ENCODE peak calls at places on chromosomes 3 and 15, in six cellular contexts. One of them, this sample, is unnamed.

GRCh38 chr15:85826756-85827515 is 32.2 kb upstream of the KLHL25 start:
- DNase-seq in left cardiac atrium: no peak
- DNase-seq in activated T-cell treated with anti-CD3 and anti-CD28 coated beads for 48 hours: no peak
- DNase-seq in T-helper 2 cell treated with Interferon-gamma antibody and Interleukin-4, amounts not matched to agents 5 μg/mL and 100 μg/mL, for 36 hours: no peak
- DNase-seq in tibial artery: no peak
- DNase-seq in neural crest cell: no peak
- DNase-seq in this sample: no peak

GRCh38 chr3:147422934-147423599 is 13.9 kb downstream of the ZIC1 start:
- DNase-seq in left cardiac atrium: no peak
- DNase-seq in activated T-cell treated with anti-CD3 and anti-CD28 coated beads for 48 hours: no peak
- DNase-seq in T-helper 2 cell treated with Interferon-gamma antibody and Interleukin-4, amounts not matched to agents 5 μg/mL and 100 μg/mL, for 36 hours: no peak
- DNase-seq in tibial artery: no peak
- DNase-seq in neural crest cell: no peak
- DNase-seq in this sample: no peak

GRCh38 chr3:18351823-18352744 is 73.1 kb downstream of the SATB1 start:
- DNase-seq in left cardiac atrium: no peak
- DNase-seq in activated T-cell treated with anti-CD3 and anti-CD28 coated beads for 48 hours: no peak
- DNase-seq in T-helper 2 cell treated with Interferon-gamma antibody and Interleukin-4, amounts not matched to agents 5 μg/mL and 100 μg/mL, for 36 hours: no peak
- DNase-seq in tibial artery: peak
- DNase-seq in neural crest cell: no peak
- DNase-seq in this sample: no peak

GRCh38 chr15:89971592-89971997 is 29.5 kb upstream of the ZNF710 start:
- DNase-seq in left cardiac atrium: peak
- DNase-seq in activated T-cell treated with anti-CD3 and anti-CD28 coated beads for 48 hours: peak
- DNase-seq in T-helper 2 cell treated with Interferon-gamma antibody and Interleukin-4, amounts not matched to agents 5 μg/mL and 100 μg/mL, for 36 hours: peak
- DNase-seq in tibial artery: no peak
- DNase-seq in neural crest cell: peak
- DNase-seq in this sample: peak

GRCh38 chr15:63598467-63599400 is 1.5 kb downstream of the FBXL22 start:
- DNase-seq in left cardiac atrium: peak
- DNase-seq in activated T-cell treated with anti-CD3 and anti-CD28 coated beads for 48 hours: no peak
- DNase-seq in T-helper 2 cell treated with Interferon-gamma antibody and Interleukin-4, amounts not matched to agents 5 μg/mL and 100 μg/mL, for 36 hours: no peak
- DNase-seq in tibial artery: peak
- DNase-seq in neural crest cell: no peak
- DNase-seq in this sample: no peak

GRCh38 chr15:77481670-77482069 is 61.0 kb downstream of the HMG20A start:
- DNase-seq in left cardiac atrium: no peak
- DNase-seq in activated T-cell treated with anti-CD3 and anti-CD28 coated beads for 48 hours: no peak
- DNase-seq in T-helper 2 cell treated with Interferon-gamma antibody and Interleukin-4, amounts not matched to agents 5 μg/mL and 100 μg/mL, for 36 hours: no peak
- DNase-seq in tibial artery: no peak
- DNase-seq in neural crest cell: no peak
- DNase-seq in this sample: no peak

GRCh38 chr3:44048196-44048924 is 193.3 kb upstream of the TOPAZ1 start:
- DNase-seq in left cardiac atrium: no peak
- DNase-seq in activated T-cell treated with anti-CD3 and anti-CD28 coated beads for 48 hours: no peak
- DNase-seq in T-helper 2 cell treated with Interferon-gamma antibody and Interleukin-4, amounts not matched to agents 5 μg/mL and 100 μg/mL, for 36 hours: no peak
- DNase-seq in tibial artery: no peak
- DNase-seq in neural crest cell: no peak
- DNase-seq in this sample: no peak

GRCh38 chr3:186786810-186787375 is 3.5 kb downstream of the EIF4A2 start:
- DNase-seq in left cardiac atrium: no peak
- DNase-seq in activated T-cell treated with anti-CD3 and anti-CD28 coated beads for 48 hours: no peak
- DNase-seq in T-helper 2 cell treated with Interferon-gamma antibody and Interleukin-4, amounts not matched to agents 5 μg/mL and 100 μg/mL, for 36 hours: no peak
- DNase-seq in tibial artery: no peak
- DNase-seq in neural crest cell: no peak
- DNase-seq in this sample: no peak

GRCh38 chr3:4588410-4588809 is 95.3 kb downstream of the ITPR1 start:
- DNase-seq in left cardiac atrium: no peak
- DNase-seq in activated T-cell treated with anti-CD3 and anti-CD28 coated beads for 48 hours: no peak
- DNase-seq in T-helper 2 cell treated with Interferon-gamma antibody and Interleukin-4, amounts not matched to agents 5 μg/mL and 100 μg/mL, for 36 hours: no peak
- DNase-seq in tibial artery: no peak
- DNase-seq in neural crest cell: no peak
- DNase-seq in this sample: peak

GRCh38 chr3:68977486-68978167 is 35.9 kb downstream of the EOGT start:
- DNase-seq in left cardiac atrium: no peak
- DNase-seq in activated T-cell treated with anti-CD3 and anti-CD28 coated beads for 48 hours: no peak
- DNase-seq in T-helper 2 cell treated with Interferon-gamma antibody and Interleukin-4, amounts not matched to agents 5 μg/mL and 100 μg/mL, for 36 hours: no peak
- DNase-seq in tibial artery: no peak
- DNase-seq in neural crest cell: no peak
- DNase-seq in this sample: no peak

This sample was measured in left ventricle myocardium superior.